ENCODE peak calls at places on chromosomes 16 and 17, in four cellular contexts. W is neuronal stem cell, R is H9, X is IMR-90. F is an unnamed sample. For H3K79me1 and H3K4me1, the result is how much of the 10 kb centered on the place peaks cover.

GRCh38 chr17:78790552-78790951 is 8.5 kb upstream of the CYTH1 start:
- DNase-seq in R (no peak), W (no peak), X (no peak), F (no peak)

GRCh38 chr17:21548236-21548635 is 144.1 kb upstream of the KCNJ18 start:
- DNase-seq in R (no peak), X (no peak), W (no peak), F (peak)

GRCh38 chr16:16045879-16046278 is 96.5 kb downstream of the ABCC1 start:
- DNase-seq in W (no peak), X (no peak), R (peak), F (no peak)

GRCh38 chr17:31486351-31487062 is 95.0 kb downstream of the RAB11FIP4 start:
- DNase-seq in W (no peak), X (no peak), R (no peak), F (no peak)

GRCh38 chr17:48053758-48054237 is 5.6 kb downstream of the NFE2L1 start:
- DNase-seq in R (peak), X (no peak), W (no peak), F (no peak)

GRCh38 chr17:8859029-8859803 is 8.3 kb downstream of the PIK3R6 start:
- DNase-seq in W (no peak), X (peak), R (peak), F (peak)

GRCh38 chr16:18829221-18829620 is 27.9 kb upstream of the ARL6IP1 start:
- DNase-seq in X (no peak), W (no peak), R (no peak), F (no peak)

GRCh38 chr17:74584714-74585113 is 7.4 kb downstream of the CD300LD start:
- DNase-seq in X (no peak), R (no peak), W (no peak), F (no peak)

GRCh38 chr17:67456889-67457288 is 79.8 kb downstream of the PITPNC1 start:
- DNase-seq in R (no peak), W (no peak), X (no peak), F (no peak)

GRCh38 chr17:57881783-57882291 is 32.0 kb upstream of the MRPS23 start:
- DNase-seq in X (no peak), W (no peak), R (no peak), F (no peak)

GRCh38 chr16:56351481-56351880 is 73.9 kb downstream of the AMFR start:
- DNase-seq in R (no peak), X (no peak), W (no peak), F (no peak)

GRCh38 chr17:17062356-17062755 is 20.1 kb downstream of the MPRIP start:
- DNase-seq in R (peak), W (no peak), X (no peak), F (peak)

GRCh38 chr17:17061516-17061915 is 19.3 kb downstream of the MPRIP start:
- DNase-seq in W (no peak), R (peak), X (no peak), F (no peak)

GRCh38 chr17:17059301-17059890 is 17.1 kb downstream of the MPRIP start:
- DNase-seq in R (peak), X (no peak), W (no peak), F (no peak)

GRCh38 chr17:17060001-17060929 is 18.0 kb downstream of the MPRIP start:
- DNase-seq in W (no peak), X (no peak), R (peak), F (no peak)

GRCh38 chr17:17060930-17061329 is 18.7 kb downstream of the MPRIP start:
- DNase-seq in W (no peak), R (peak), X (no peak), F (no peak)
- H3K79me1 ChIP-seq in W (under half), R (under half), X (under half), F (under half)

DNA sequence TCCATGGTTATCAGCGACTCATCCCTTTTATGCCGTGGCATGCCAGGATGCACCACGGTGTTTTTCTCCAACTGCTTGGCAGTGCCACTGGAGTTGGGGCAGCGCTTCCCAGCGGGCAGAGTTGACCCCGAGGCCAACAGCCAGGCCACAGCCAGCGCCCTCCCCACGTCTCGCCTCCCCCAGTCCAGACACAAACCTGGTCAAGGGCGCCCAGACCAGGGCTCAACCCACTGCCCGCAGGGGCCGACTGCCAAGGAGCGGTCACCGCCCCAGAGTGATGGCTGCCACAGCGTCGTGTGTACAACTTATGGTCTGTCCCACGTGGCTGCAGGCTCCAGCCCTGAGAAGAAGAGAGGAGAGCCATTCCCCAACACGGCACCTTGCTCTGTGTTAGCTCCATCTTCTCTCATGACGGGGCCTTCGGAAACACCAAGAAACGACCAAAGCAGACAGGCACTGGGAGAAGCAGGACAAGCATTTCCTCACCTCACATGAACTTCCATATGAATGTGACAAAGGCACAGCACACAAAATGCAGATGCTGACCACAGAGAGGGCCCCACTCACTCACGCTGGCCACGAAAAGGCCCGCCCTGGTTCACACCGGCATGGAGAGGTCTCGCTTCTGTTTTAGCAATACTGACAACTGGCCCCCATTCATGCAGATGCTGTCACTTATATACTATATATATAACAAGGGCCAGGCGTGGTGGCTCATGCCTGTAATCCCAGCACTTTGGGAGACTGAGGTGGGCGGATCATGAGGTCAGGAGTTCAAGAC is 27.0 kb downstream of the AXIN1 start:
- DNase-seq in R (no peak), W (no peak), X (no peak), F (no peak)
- H3K4ac ChIP-seq in R (no peak), W (no peak), X (no peak), F (no peak)

GRCh38 chr17:14225153-14226004 is 11.3 kb downstream of the CDRT15 start:
- DNase-seq in W (no peak), R (no peak), X (no peak), F (no peak)
- H3K4me1 ChIP-seq in W (under half), R (under half), X (under half), F (under half)

GRCh38 chr16:58030136-58030840 is 4.7 kb downstream of the MMP15 start:
- DNase-seq in X (no peak), R (no peak), W (no peak), F (no peak)

GRCh38 chr16:58028541-58029070 is 3.1 kb downstream of the MMP15 start:
- DNase-seq in X (no peak), W (no peak), R (peak), F (no peak)

GRCh38 chr16:58032710-58033293 is 7.2 kb downstream of the MMP15 start:
- DNase-seq in X (no peak), W (no peak), R (no peak), F (no peak)

GRCh38 chr16:58029410-58029809 is 3.9 kb downstream of the MMP15 start:
- DNase-seq in X (no peak), R (no peak), W (no peak), F (no peak)

GRCh38 chr16:58031016-58031800 is 5.7 kb downstream of the MMP15 start:
- DNase-seq in X (no peak), R (no peak), W (no peak), F (no peak)
- H3K79me1 ChIP-seq in X (under half), R (under half), W (under half), F (under half)

GRCh38 chr16:63982156-63982555 is 1139.7 kb downstream of the CDH11 start:
- DNase-seq in R (peak), X (no peak), W (peak), F (no peak)

GRCh38 chr16:63976345-63976744 is 1145.5 kb downstream of the CDH11 start:
- DNase-seq in R (no peak), W (no peak), X (no peak), F (no peak)

GRCh38 chr16:63975669-63976068 is 1146.2 kb downstream of the CDH11 start:
- DNase-seq in W (no peak), X (no peak), R (no peak), F (no peak)

GRCh38 chr16:63981639-63982038 is 1140.2 kb downstream of the CDH11 start:
- DNase-seq in R (no peak), X (no peak), W (peak), F (peak)

GRCh38 chr16:63978240-63978639 is 1143.6 kb downstream of the CDH11 start:
- DNase-seq in X (no peak), R (no peak), W (no peak), F (no peak)
- H3K4ac ChIP-seq in X (no peak), R (no peak), W (no peak), F (no peak)

GRCh38 chr17:14311186-14311705 is 10.4 kb downstream of the HS3ST3B1 start:
- DNase-seq in R (no peak), W (no peak), X (no peak), F (no peak)
- H3K4me1 ChIP-seq in R (under half), W (under half), X (under half), F (under half)

GRCh38 chr17:43584666-43585102 is 38.5 kb upstream of the ETV4 start:
- DNase-seq in W (no peak), R (no peak), X (peak), F (no peak)

GRCh38 chr17:43581130-43581529 is 35.0 kb upstream of the ETV4 start:
- DNase-seq in X (no peak), W (no peak), R (no peak), F (no peak)

GRCh38 chr17:43581581-43581980 is 35.4 kb upstream of the ETV4 start:
- DNase-seq in X (no peak), W (no peak), R (no peak), F (no peak)

GRCh38 chr17:43583332-43583731 is 37.2 kb upstream of the ETV4 start:
- DNase-seq in X (no peak), R (no peak), W (no peak), F (no peak)

DNA sequence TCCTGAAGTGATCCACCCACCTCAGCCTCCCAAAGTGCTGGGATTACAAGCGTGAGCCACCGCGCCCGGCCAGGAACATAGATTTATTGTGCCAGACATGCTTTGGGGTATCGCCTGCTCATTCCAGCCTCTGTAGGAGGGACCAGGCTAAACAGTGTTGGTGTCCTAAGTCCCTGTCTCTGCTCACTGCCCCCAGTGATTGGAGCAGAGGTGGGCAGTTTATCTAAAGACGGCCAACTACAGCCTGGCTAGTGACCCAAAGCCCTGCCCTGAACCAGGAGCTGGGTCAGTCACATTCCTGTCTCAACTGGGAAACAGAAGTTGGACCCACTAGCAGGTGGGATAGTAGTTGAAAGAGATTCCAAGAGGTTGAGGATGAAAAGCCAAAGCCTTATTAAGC is 36.3 kb upstream of the ETV4 start:
- DNase-seq in X (no peak), R (no peak), W (no peak), F (no peak)
- H3K79me1 ChIP-seq in X (under half), R (under half), W (under half), F (under half)

F was measured in mesenchymal stem cell.